ENCODE peak calls at places on chromosomes 5 and 9, in six cellular contexts. I is HCT116, B is H1, F is HepG2, N is GM12878, X is K562. T is an unnamed sample.

GRCh38 chr5:150649828-150650712 is 9.6 kb downstream of the SYNPO start:
- DNase-seq in X (no peak), B (no peak), N (no peak), F (no peak), I (no peak), T (no peak)

GRCh38 chr5:147391781-147392180 is 118.1 kb downstream of the DPYSL3 start:
- DNase-seq in B (no peak), I (peak), F (peak), N (no peak), X (peak), T (no peak)

GRCh38 chr9:5947912-5948311 is 57.2 kb downstream of the MLANA start:
- DNase-seq in F (no peak), X (no peak), B (no peak), I (no peak), N (peak), T (peak)

GRCh38 chr5:1507961-1508678 is 15.6 kb downstream of the LPCAT1 start:
- DNase-seq in F (no peak), I (no peak), X (no peak), B (no peak), N (no peak), T (no peak)

GRCh38 chr9:99172129-99173091 is 49.3 kb downstream of the ALG2 start:
- DNase-seq in F (peak), N (no peak), I (no peak), B (no peak), X (no peak), T (no peak)

GRCh38 chr5:117131048-117131679 is 556.5 kb upstream of the SEMA6A start:
- DNase-seq in F (no peak), B (no peak), N (peak), I (no peak), X (no peak), T (no peak)

GRCh38 chr9:108039491-108039890 is 549.9 kb upstream of the KLF4 start:
- DNase-seq in X (no peak), B (no peak), I (no peak), N (no peak), F (no peak), T (no peak)

GRCh38 chr5:127944125-127944524 is 139.4 kb upstream of the SLC12A2 start:
- DNase-seq in B (no peak), F (no peak), X (no peak), N (no peak), I (no peak), T (no peak)

GRCh38 chr9:19378154-19378553 is 1.9 kb downstream of the RPS6 start:
- DNase-seq in B (no peak), I (no peak), X (no peak), N (no peak), F (no peak), T (no peak)

GRCh38 chr9:104748359-104749031 is 1.0 kb downstream of the NIPSNAP3A start:
- DNase-seq in F (peak), I (no peak), B (no peak), N (no peak), X (peak), T (no peak)

GRCh38 chr9:80951675-80952074 is 737.7 kb downstream of the TLE1 start:
- DNase-seq in B (no peak), X (no peak), F (no peak), N (no peak), I (no peak), T (no peak)

DNA sequence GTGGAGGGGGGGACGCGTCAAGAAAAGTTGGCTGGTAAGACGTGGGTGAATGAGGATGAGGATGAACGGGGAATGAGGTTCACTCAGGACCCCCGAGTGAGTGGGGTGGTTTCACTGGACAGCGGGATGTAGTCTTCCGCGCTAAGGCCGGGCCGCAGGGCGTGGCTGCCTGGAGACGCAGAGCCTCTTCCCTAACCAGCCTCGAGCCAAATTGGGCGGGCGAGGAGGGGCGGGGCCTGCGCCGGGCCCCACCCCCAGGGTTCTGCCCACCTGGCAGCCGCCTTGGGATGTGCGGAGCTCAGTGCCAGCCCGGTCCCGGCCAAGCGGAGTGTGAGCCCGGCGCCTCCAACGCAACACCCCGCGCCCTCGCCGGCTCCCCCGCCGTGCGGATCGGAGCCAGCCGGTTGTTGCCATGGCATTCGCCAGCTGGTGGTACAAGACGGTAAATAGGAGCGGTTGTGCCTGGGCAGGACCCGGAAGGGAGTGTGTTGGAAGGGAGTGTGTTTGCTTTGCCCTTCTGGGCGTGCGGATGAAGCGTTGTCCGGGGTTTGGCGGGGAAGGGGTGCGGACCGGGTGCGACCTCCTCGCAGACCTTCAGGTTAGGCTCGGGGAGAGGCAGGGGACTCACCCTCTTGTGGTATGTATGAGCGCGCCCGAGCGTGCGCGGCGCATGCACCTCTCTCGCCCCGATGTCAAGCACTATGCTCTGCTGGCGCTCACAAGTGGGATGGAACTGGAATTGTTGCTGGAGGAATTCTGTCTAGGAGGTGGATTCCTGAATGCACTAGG is 743 bp downstream of the CAST start:
- DNase-seq in N (peak), I (peak), B (no peak), F (peak), X (peak), T (no peak)
- H3K9ac ChIP-seq in N (peak), I (peak), B (peak), F (peak), X (no peak), T (peak)

GRCh38 chr9:27303219-27303618 is 6.3 kb upstream of the EQTN start:
- DNase-seq in F (no peak), N (no peak), X (peak), B (no peak), I (no peak), T (peak)
- TF ChIP-seq ZNF274 in F (no peak), N (no peak), X (no peak), B (no peak), I (no peak), T (no peak)

DNA sequence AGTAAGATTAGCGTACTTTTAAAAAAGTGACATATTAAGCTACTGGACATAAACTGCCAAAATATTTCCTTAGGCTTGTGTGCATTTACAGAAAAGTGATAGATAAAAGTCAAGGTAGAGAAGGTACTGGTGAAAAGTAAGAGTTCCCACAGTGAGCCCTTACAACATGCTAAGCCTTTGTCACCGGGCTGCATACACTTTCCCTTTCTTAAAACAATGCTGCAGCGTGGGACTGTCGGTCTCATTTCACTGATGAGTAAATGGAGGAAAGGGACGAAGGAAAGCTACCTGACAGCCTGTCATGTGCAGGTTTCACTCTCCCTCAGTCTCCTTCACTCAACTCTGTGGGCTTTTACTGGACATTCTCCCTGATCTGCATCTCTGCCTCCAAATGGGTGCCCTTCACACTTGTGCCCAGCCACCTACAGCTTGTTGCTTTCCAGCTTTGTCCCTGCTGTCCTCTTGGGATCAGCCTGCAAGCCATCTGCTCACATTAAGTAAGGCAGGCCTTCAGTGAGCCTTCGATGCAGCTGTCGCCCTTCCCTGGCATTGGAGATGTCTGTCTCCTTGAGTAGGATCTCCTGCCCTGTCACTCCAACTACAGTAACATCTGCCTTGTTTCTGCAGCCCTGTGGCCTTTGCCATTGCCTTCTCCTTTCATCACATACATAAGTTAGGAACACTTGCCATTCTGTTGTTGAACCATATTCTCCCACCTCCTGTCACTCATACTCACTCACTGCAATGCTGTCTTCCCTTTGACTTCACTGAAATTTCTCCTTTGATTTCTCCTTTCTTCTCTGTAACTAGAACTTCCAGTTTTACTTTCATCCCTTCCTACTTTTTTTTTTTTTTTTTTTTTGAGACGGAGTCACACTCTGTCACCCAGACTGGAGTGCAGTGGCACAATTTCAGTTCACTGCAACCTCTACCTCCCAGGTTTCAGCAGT is 9.3 kb upstream of the ROPN1L start:
- DNase-seq in F (no peak), X (no peak), I (no peak), N (no peak), B (no peak), T (no peak)
- H3K9ac ChIP-seq in F (no peak), X (no peak), I (no peak), N (no peak), B (no peak), T (no peak)

DNA sequence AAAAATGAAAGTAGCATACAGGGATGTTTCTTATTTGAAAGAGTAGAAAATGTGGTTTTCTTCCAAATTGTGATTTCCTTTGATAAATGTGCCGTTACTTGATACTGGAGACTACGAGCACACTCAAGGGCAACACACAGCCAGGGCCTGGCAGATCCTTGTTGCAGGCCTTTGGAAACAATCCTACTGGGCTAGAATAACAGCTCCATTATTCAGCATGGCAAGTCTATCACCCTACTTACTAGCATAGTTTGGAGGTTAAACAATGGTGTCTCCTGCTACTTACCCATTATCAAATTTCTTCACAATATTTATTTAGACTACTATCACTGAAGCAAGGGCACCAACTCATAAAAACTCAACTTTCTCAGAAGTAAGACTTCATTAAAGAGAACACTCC is 140.8 kb upstream of the ZNF608 start:
- DNase-seq in N (no peak), B (no peak), I (no peak), X (no peak), F (no peak), T (no peak)
- TF ChIP-seq ZNF274 in N (no peak), B (no peak), I (no peak), X (no peak), F (no peak), T (no peak)

DNA sequence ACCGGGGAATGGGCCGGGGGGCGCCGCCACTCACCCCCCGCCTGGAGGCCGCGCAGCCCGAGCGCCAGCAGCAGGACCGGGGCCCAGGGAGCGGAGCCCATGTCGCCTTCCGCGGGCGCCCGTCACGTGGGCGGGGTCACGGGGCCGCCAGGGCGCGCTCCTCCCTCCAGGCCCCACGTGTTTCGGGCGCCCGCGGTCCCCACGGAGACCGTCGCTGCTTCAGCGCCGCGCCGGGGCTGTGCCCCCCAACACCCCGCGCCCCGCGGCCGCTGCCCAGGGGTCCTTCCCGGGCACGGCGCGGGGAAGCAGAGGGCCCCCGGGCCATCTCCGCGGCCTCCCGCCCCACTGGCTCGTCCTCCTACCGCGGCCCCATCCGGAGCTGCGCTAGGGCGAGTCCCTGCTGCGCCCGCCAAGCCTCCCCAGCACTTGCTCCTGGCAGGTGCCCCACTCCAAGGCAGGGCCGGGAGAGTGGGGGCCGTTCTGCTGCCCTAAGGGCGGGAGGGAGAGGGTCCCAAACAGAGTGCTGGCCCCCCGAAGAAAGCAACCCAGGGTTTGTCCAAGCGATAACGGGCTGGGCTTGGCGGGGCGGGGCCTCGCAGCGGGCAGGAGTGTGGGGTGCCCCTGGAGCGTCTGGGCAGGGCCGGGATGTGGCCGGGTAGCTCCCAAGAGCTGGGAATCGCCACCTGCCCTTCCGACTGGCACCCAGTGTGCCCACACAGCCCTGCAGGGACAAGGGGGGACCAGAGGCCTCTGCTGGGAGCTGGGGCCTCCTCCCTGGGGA is at the start of gene DPP7:
- DNase-seq in X (peak), N (no peak), F (no peak), B (no peak), I (no peak), T (no peak)
- H3K9ac ChIP-seq in X (peak), N (peak), F (no peak), B (no peak), I (peak), T (peak)

DNA sequence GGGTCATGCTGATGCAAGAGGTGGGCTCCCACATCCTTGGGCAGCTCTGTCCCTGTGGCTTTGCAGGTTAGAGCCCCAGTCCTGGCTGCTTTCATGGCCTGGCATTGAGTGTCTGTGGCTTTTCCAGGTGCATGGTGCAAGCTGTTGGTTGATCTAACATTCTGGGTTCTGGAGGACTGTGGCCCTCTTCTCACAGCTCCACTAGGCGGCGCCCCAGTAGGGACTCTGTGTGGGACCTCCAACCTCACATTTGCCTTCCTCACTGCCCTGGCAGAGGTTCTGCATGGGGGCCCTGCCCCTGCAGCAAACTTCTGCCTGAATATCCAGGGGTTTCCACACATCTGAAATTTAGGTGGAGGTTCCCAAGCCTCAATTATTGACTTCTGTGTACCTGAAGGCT is 150.1 kb downstream of the NNT start:
- DNase-seq in I (no peak), N (no peak), X (no peak), B (no peak), F (no peak), T (no peak)
- TF ChIP-seq ZNF274 in I (no peak), N (no peak), X (no peak), B (no peak), F (no peak), T (no peak)

DNA sequence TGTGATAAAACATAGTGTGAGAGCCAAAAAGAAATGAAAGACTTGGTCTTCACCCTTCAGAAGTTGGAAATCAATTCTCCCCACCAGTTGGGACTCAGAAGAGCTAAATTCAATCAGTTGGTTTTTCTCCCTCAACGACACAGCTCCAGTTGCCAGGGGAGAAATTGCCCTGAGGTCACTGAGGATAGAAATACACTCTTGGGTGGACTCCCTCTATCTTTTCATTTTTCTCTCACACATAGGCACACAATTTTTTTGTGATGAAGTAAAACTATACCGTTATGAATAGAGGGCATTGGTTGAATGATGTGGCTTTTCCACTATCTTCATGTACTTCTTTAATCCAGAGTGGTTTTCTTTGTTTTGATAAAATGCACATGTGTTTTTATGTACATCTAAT is 80.2 kb downstream of the ZNF366 start:
- DNase-seq in N (no peak), I (no peak), X (no peak), B (no peak), F (no peak), T (no peak)
- H3K9ac ChIP-seq in N (no peak), I (no peak), X (no peak), B (no peak), F (no peak), T (no peak)

T was measured in NT2/D1.